ENCODE peak calls at places on chromosome 10, in six cellular contexts. Q is IMR-90, J is mesendoderm, I is H9, W is neuronal stem cell, B is H1. D is an unnamed sample.

GRCh38 chr10:48821692-48822091 is 117.9 kb downstream of the LRRC18 start:
- DNase-seq in Q (no peak), J (no peak), I (no peak), W (no peak), B (no peak), D (no peak)

GRCh38 chr10:97865488-97865887 is 15.8 kb downstream of the GOLGA7B start:
- DNase-seq in Q (no peak), J (no peak), I (no peak), W (no peak), B (no peak), D (no peak)

GRCh38 chr10:5509691-5510090 is 10.3 kb upstream of the CALML5 start:
- DNase-seq in Q (no peak), J (no peak), I (no peak), W (no peak), B (no peak), D (no peak)

GRCh38 chr10:43225004-43225786 is 41.7 kb downstream of the RASGEF1A start:
- DNase-seq in Q (no peak), J (no peak), I (peak; percentile 18), W (no peak), B (no peak), D (no peak)

GRCh38 chr10:101507828-101508227 is 80.2 kb downstream of the POLL start:
- DNase-seq in Q (no peak), J (no peak), I (no peak), W (no peak), B (no peak), D (no peak)

GRCh38 chr10:86652361-86653202 is 1.8 kb upstream of the OPN4 start:
- DNase-seq in Q (peak; percentile 21), J (no peak), I (peak; percentile 31), W (no peak), B (no peak), D (no peak)

GRCh38 chr10:91493313-91493712 is 83.2 kb downstream of the HECTD2 start:
- DNase-seq in Q (peak; percentile 63), J (peak; percentile 43), I (no peak), W (no peak), B (no peak), D (peak; percentile 60)

GRCh38 chr10:126239844-126240243 is 148.4 kb downstream of the ADAM12 start:
- DNase-seq in Q (no peak), J (no peak), I (no peak), W (no peak), B (no peak), D (no peak)

GRCh38 chr10:12013926-12014325 is 28.7 kb downstream of the UPF2 start:
- DNase-seq in Q (peak; percentile 47), J (no peak), I (no peak), W (no peak), B (no peak), D (no peak)

GRCh38 chr10:122931088-122931958 is 20.9 kb downstream of the FAM24A start:
- DNase-seq in Q (peak; percentile 65), J (no peak), I (no peak), W (no peak), B (no peak), D (no peak)

GRCh38 chr10:73953665-73954064 is 42.7 kb downstream of the PLAU start:
- DNase-seq in Q (no peak), J (no peak), I (no peak), W (no peak), B (no peak), D (peak; percentile 97)

GRCh38 chr10:35336921-35337741 is 822 bp downstream of the CCNY start:
- DNase-seq in Q (no peak), J (peak; percentile 55), I (peak; percentile 39), W (peak; percentile 37), B (no peak), D (peak; percentile 48)
- H3K4me1 ChIP-seq in Q (peaks cover 14% of the 10 kb centered on the region), J (peaks cover 2% of the 10 kb centered on the region), I (no peaks in the 10 kb centered on the region), W (peaks cover 12% of the 10 kb centered on the region), B (no peaks in the 10 kb centered on the region), D (peaks cover 10% of the 10 kb centered on the region)

GRCh38 chr10:70146489-70147488 is at the start of gene TYSND1:
- DNase-seq in Q (peak; percentile 98), J (peak; percentile 100), I (peak; percentile 99), W (peak; percentile 97), B (peak; percentile 97), D (peak; percentile 99)
- H2AK5ac ChIP-seq in Q (peak within 1 kb of the TSS; percentile 60), J (no peak within 1 kb of the TSS), I (no peak within 1 kb of the TSS), W (peak within 1 kb of the TSS; percentile 78), B (no peak within 1 kb of the TSS), D (no peak within 1 kb of the TSS)

GRCh38 chr10:116889066-116889465 is 39.8 kb downstream of the ENO4 start:
- DNase-seq in Q (no peak), J (no peak), I (no peak), W (no peak), B (no peak), D (no peak)
- H3K4me1 ChIP-seq in Q (peaks cover 7% of the 10 kb centered on the region), J (peaks cover 13% of the 10 kb centered on the region), I (peaks cover 14% of the 10 kb centered on the region), W (peaks cover 9% of the 10 kb centered on the region), B (peaks cover 10% of the 10 kb centered on the region), D (peaks cover 13% of the 10 kb centered on the region)

GRCh38 chr10:113052076-113052830 is 102.2 kb downstream of the TCF7L2 start:
- DNase-seq in Q (no peak), J (peak; percentile 71), I (no peak), W (no peak), B (no peak), D (no peak)
- H2AK5ac ChIP-seq in Q (peak overlapping the region; percentile 20), J (peak overlapping the region; percentile 41), I (no peak overlapping the region), W (no peak overlapping the region), B (peak overlapping the region; percentile 20), D (peak overlapping the region; percentile 95)

DNA sequence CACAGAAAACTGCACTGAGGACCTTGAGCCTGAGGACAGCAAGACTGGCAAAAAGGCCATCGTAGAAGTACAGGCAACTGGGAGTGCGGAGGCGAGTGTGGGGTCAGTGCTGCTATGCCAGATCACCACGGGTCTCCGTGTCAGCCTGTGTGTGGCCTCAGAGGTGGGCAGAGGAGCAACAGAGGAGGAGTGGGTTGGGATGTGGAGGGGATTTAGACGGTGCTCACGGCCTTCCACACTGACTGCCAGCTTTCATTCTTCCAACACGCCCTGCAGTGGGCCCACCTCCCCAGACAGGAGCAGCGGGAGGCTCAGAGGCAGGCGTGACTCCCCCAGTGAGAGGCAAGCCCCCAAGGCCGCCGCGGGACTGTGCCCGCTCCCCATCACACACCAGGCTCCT is 17.0 kb upstream of the ZMIZ1 start:
- DNase-seq in Q (no peak), J (no peak), I (no peak), W (no peak), B (no peak), D (no peak)
- H3K4me1 ChIP-seq in Q (peaks cover 2% of the 10 kb centered on the region), J (peaks cover 33% of the 10 kb centered on the region), I (peaks cover 6% of the 10 kb centered on the region), W (peaks cover 33% of the 10 kb centered on the region), B (peaks cover 28% of the 10 kb centered on the region), D (peaks cover 9% of the 10 kb centered on the region)

DNA sequence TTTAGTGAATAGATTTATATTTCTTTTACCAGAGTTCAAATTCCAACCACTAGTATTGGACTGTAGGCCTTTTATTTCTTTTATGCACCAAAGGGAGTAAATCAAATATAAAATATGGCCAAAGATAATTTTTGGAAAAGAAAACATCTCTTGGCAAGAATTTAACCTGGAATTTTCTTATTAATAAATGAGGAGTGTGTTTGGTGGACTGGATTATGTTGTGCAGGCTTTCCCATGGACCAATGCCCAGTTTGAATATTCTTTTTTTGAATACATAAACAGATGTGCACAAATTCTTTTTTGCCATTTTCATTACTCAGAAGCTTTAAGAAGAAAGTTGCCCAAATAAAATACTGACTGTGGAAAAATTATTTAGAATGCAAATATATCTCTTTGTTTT is 22.1 kb upstream of the PRKG1 start:
- DNase-seq in Q (no peak), J (no peak), I (no peak), W (no peak), B (no peak), D (no peak)
- H2AK5ac ChIP-seq in Q (no peak overlapping the region), J (no peak overlapping the region), I (no peak overlapping the region), W (no peak overlapping the region), B (no peak overlapping the region), D (no peak overlapping the region)

D was measured in mesenchymal stem cell.